ENCODE peak calls at places on chromosomes 1 and 21, in four cellular contexts. Z, W, T and C are unnamed samples. For H3K4me1, the result is how much of the 10 kb centered on the place peaks cover.

GRCh38 chr21:26297856-26298255 is 127.3 kb upstream of the APP start:
- DNase-seq in Z (no peak), W (no peak), T (no peak), C (no peak)

GRCh38 chr1:103266036-103266435 is 157.7 kb upstream of the COL11A1 start:
- DNase-seq in Z (no peak), W (no peak), T (no peak), C (no peak)

GRCh38 chr1:33195560-33195959 is 13.7 kb upstream of the TRIM62 start:
- DNase-seq in Z (no peak), W (no peak), T (no peak), C (no peak)

GRCh38 chr1:94596260-94596659 is 54.7 kb upstream of the F3 start:
- DNase-seq in Z (peak), W (no peak), T (no peak), C (no peak)

GRCh38 chr1:244011251-244011650 is 39.8 kb upstream of the ZBTB18 start:
- DNase-seq in Z (no peak), W (no peak), T (no peak), C (no peak)

GRCh38 chr1:242412921-242413320 is 111.6 kb downstream of the PLD5 start:
- DNase-seq in Z (no peak), W (no peak), T (no peak), C (no peak)

GRCh38 chr21:38567577-38568360 is 69.5 kb upstream of the ERG start:
- DNase-seq in Z (no peak), W (no peak), T (no peak), C (peak)

GRCh38 chr21:45642122-45642813 is 1.3 kb upstream of the PCBP3 start:
- DNase-seq in Z (no peak), W (no peak), T (no peak), C (no peak)

GRCh38 chr21:15841856-15842564 is 112.2 kb downstream of the USP25 start:
- DNase-seq in Z (no peak), W (no peak), T (no peak), C (no peak)

GRCh38 chr1:164263540-164263939 is 295.4 kb upstream of the PBX1 start:
- DNase-seq in Z (no peak), W (no peak), T (no peak), C (no peak)

GRCh38 chr1:2973661-2974593 is 47.3 kb upstream of the ACTRT2 start:
- DNase-seq in Z (no peak), W (no peak), T (no peak), C (no peak)

GRCh38 chr1:29544406-29544805 is 308.1 kb downstream of the PTPRU start:
- DNase-seq in Z (no peak), W (no peak), T (no peak), C (no peak)

GRCh38 chr21:37983336-37984095 is 67.3 kb upstream of the KCNJ6 start:
- DNase-seq in Z (no peak), W (no peak), T (no peak), C (no peak)

GRCh38 chr1:55204997-55205396 is 10.2 kb downstream of the USP24 start:
- DNase-seq in Z (no peak), W (peak), T (no peak), C (no peak)

GRCh38 chr1:187759934-187760333 is 931.2 kb downstream of the PLA2G4A start:
- DNase-seq in Z (no peak), W (no peak), T (no peak), C (no peak)

GRCh38 chr1:154851392-154852177 is 18.5 kb downstream of the KCNN3 start:
- DNase-seq in Z (peak), W (no peak), T (no peak), C (no peak)

GRCh38 chr1:24309762-24310485 is 9.2 kb upstream of the GRHL3 start:
- DNase-seq in Z (no peak), W (no peak), T (no peak), C (no peak)

GRCh38 chr1:57013522-57013921 is 47.7 kb upstream of the C8B start:
- DNase-seq in Z (no peak), W (no peak), T (no peak), C (no peak)

GRCh38 chr1:224430511-224431113 is 4.0 kb downstream of the WDR26 start:
- DNase-seq in Z (no peak), W (peak), T (no peak), C (no peak)

GRCh38 chr1:115337276-115337632 is 795 bp downstream of the NGF start:
- DNase-seq in Z (no peak), W (no peak), T (no peak), C (peak)

GRCh38 chr1:54337928-54338327 is 68.3 kb downstream of the SSBP3 start:
- DNase-seq in Z (no peak), W (no peak), T (no peak), C (no peak)

GRCh38 chr1:240737761-240738265 is 125.9 kb upstream of the GREM2 start:
- DNase-seq in Z (no peak), W (no peak), T (no peak), C (no peak)

GRCh38 chr1:43292679-43293078 is 7.3 kb upstream of the C1orf210 start:
- DNase-seq in Z (no peak), W (no peak), T (no peak), C (no peak)

GRCh38 chr1:156101880-156102279 is 12.6 kb upstream of the LMNA start:
- DNase-seq in Z (no peak), W (no peak), T (no peak), C (no peak)

GRCh38 chr1:51560034-51560433 is 41.0 kb upstream of the EPS15 start:
- DNase-seq in Z (no peak), W (no peak), T (no peak), C (no peak)

GRCh38 chr1:89732643-89733222 is 88.1 kb upstream of the LRRC8D start:
- DNase-seq in Z (no peak), W (no peak), T (no peak), C (no peak)

GRCh38 chr1:201447911-201448871 is 20.8 kb downstream of the PHLDA3 start:
- DNase-seq in Z (peak), W (peak), T (no peak), C (peak)

GRCh38 chr1:9438431-9439073 is 100.7 kb upstream of the SLC25A33 start:
- DNase-seq in Z (no peak), W (peak), T (no peak), C (no peak)

GRCh38 chr1:9009438-9010366 is 16.5 kb downstream of the SLC2A7 start:
- DNase-seq in Z (peak), W (no peak), T (no peak), C (peak)

GRCh38 chr21:35046880-35047229 is 2.2 kb downstream of the RUNX1 start:
- DNase-seq in Z (no peak), W (peak), T (no peak), C (no peak)

GRCh38 chr1:178702141-178702540 is 22.9 kb upstream of the RALGPS2 start:
- DNase-seq in Z (no peak), W (no peak), T (no peak), C (no peak)
- TF ChIP-seq SUZ12 in Z (no peak), W (no peak), T (no peak), C (no peak)

GRCh38 chr1:227762231-227762911 is 27.1 kb downstream of the SNAP47 start:
- DNase-seq in Z (peak), W (peak), T (no peak), C (peak)
- H3K4me1 ChIP-seq in Z (under half), W (under half), T (under half), C (under half)

DNA sequence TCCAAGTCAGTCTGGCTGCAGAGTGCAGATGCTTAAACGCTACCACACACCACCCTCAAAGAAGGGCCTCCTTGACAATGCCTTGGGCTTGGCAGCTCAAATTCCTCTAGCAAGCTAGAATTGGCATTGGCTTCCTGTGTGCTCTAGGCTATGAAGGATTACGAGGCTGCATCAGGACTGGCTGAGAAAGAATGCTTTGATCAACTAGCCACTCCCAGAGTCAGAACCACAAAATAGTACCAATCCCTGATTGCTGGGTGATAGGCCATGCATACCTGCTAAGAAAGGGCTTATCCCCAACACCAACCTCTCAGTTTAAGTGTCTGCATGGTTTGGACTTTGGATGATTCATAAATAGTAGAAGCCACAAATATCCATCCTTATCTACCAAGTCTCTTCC is 504.9 kb downstream of the OMA1 start:
- DNase-seq in Z (no peak), W (no peak), T (no peak), C (no peak)
- TF ChIP-seq SUZ12 in Z (no peak), W (no peak), T (no peak), C (no peak)

GRCh38 chr1:235908742-235909520 is 42.2 kb upstream of the LYST start:
- DNase-seq in Z (no peak), W (no peak), T (no peak), C (no peak)

GRCh38 chr1:235902638-235903542 is 36.2 kb upstream of the LYST start:
- DNase-seq in Z (no peak), W (no peak), T (no peak), C (no peak)

GRCh38 chr1:235907897-235908240 is 41.2 kb upstream of the LYST start:
- DNase-seq in Z (no peak), W (no peak), T (no peak), C (no peak)

GRCh38 chr1:235907187-235907896 is 40.6 kb upstream of the LYST start:
- DNase-seq in Z (no peak), W (no peak), T (no peak), C (no peak)

DNA sequence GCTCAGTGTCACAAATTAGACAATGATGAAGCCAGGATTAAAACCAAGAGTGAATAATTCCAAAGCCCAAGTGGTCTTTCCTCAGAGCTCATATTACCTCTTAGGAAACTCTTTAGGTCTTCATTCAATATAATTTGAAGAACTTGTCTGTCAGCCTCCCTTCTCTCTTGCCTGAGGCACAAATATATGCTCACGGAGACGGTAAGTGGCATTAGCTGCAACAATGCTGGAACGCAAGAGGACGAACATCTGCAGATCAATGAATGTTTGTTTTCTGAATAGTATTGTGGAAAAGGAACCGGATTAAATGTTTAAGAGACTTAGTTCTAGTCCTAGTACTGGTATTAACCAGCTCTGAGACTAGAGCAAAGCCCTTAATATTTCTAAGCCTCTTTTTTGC is 39.7 kb upstream of the LYST start:
- DNase-seq in Z (no peak), W (no peak), T (no peak), C (no peak)
- H3K4me1 ChIP-seq in Z (under half), W (under half), T (under half), C (under half)

GRCh38 chr1:220881918-220882891 is 3.0 kb downstream of the HLX start:
- DNase-seq in Z (peak), W (no peak), T (no peak), C (peak)
- TF ChIP-seq SUZ12 in Z (peak), W (no peak), T (no peak), C (no peak)